ENCODE peak calls at places on chromosomes 1 and 21, in four cellular contexts. E is stimulated activated CD4-positive, alpha-beta T cell treated with anti-CD3 and anti-CD28 coated beads, Interleukin-15, amount 100 ng/mL, for 1 hour; N is iPS DF 19.7; V is aorta. C is an unnamed sample.
A peak's percentile ranks its signal among the peaks of the same experiment; 100 is the strongest.

GRCh38 chr1:115327270-115327669 is 10.8 kb downstream of the NGF start:
- DNase-seq in E (no peak), N (no peak), V (no peak), C (no peak)

GRCh38 chr1:180057883-180058396 is 96.7 kb upstream of the QSOX1 start:
- DNase-seq in E (no peak), N (no peak), V (no peak), C (no peak)

GRCh38 chr1:118716775-118717174 is 271.4 kb downstream of the TBX15 start:
- DNase-seq in E (no peak), N (no peak), V (no peak), C (no peak)

GRCh38 chr1:109365642-109366204 is 32.0 kb downstream of the SORT1 start:
- DNase-seq in E (no peak), N (no peak), V (no peak), C (no peak)

GRCh38 chr1:29412591-29412990 is 176.3 kb downstream of the PTPRU start:
- DNase-seq in E (no peak), N (no peak), V (no peak), C (no peak)

GRCh38 chr1:111204211-111204883 is 3.9 kb upstream of the DENND2D start:
- DNase-seq in E (peak; percentile 63), N (no peak), V (peak; percentile 82), C (no peak)

GRCh38 chr1:94071956-94072355 is 49.0 kb downstream of the ABCA4 start:
- DNase-seq in E (no peak), N (no peak), V (no peak), C (no peak)

GRCh38 chr1:171355727-171356126 is 41.7 kb downstream of the FMO4 start:
- DNase-seq in E (no peak), N (no peak), V (no peak), C (no peak)

GRCh38 chr21:25215698-25216384 is 391.4 kb downstream of the MRPL39 start:
- DNase-seq in E (no peak), N (no peak), V (no peak), C (no peak)

GRCh38 chr1:224615861-224616760 is at the start of gene CNIH3:
- DNase-seq in E (no peak), N (peak; percentile 73), V (no peak), C (no peak)

GRCh38 chr1:72282690-72283203 is 408 bp upstream of the NEGR1 start:
- DNase-seq in E (no peak), N (no peak), V (peak; percentile 95), C (no peak)

GRCh38 chr1:227396539-227397355 is 78.5 kb upstream of the CDC42BPA start:
- DNase-seq in E (no peak), N (no peak), V (no peak), C (no peak)

GRCh38 chr1:160373696-160374095 is 6.8 kb downstream of the NHLH1 start:
- DNase-seq in E (no peak), N (no peak), V (no peak), C (no peak)